ENCODE peak calls at places on chromosomes 4 and X, in four cellular contexts. One of them, this sample, is unnamed. For H3K4me1, the result is how much of the 10 kb centered on the place peaks cover.

GRCh38 chrX:3320471-3321046 is 25.9 kb downstream of the MXRA5 start:
- DNase-seq in esophagus squamous epithelium: no peak
- DNase-seq in neural progenitor cell: no peak
- DNase-seq in pancreas: no peak
- DNase-seq in this sample: no peak

GRCh38 chr4:134906404-134907023 is 704.9 kb upstream of the PABPC4L start:
- DNase-seq in neural progenitor cell: peak
- DNase-seq in esophagus squamous epithelium: no peak
- DNase-seq in pancreas: no peak
- DNase-seq in this sample: no peak

GRCh38 chrX:21972046-21972445 is 31.5 kb downstream of the SMS start:
- DNase-seq in neural progenitor cell: no peak
- DNase-seq in pancreas: no peak
- DNase-seq in esophagus squamous epithelium: no peak
- DNase-seq in this sample: no peak

GRCh38 chrX:153414838-153415552 is 3.7 kb downstream of the ZFP92 start:
- DNase-seq in esophagus squamous epithelium: no peak
- DNase-seq in neural progenitor cell: no peak
- DNase-seq in pancreas: no peak
- DNase-seq in this sample: no peak

GRCh38 chrX:138886769-138887168 is 175.3 kb upstream of the FGF13 start:
- DNase-seq in pancreas: no peak
- DNase-seq in neural progenitor cell: no peak
- DNase-seq in esophagus squamous epithelium: no peak
- DNase-seq in this sample: no peak

GRCh38 chr4:180665994-180666818 is 1577.0 kb upstream of the TENM3 start:
- DNase-seq in neural progenitor cell: peak
- DNase-seq in pancreas: no peak
- DNase-seq in esophagus squamous epithelium: no peak
- DNase-seq in this sample: no peak

GRCh38 chrX:13794417-13794816 is 22.5 kb downstream of the GPM6B start:
- DNase-seq in neural progenitor cell: no peak
- DNase-seq in pancreas: no peak
- DNase-seq in esophagus squamous epithelium: no peak
- DNase-seq in this sample: no peak

GRCh38 chr4:99468891-99469290 is 33.7 kb upstream of the ADH7 start:
- DNase-seq in esophagus squamous epithelium: no peak
- DNase-seq in neural progenitor cell: no peak
- DNase-seq in pancreas: no peak
- DNase-seq in this sample: no peak

GRCh38 chr4:12889054-12889453 is 595.1 kb downstream of the RAB28 start:
- DNase-seq in neural progenitor cell: no peak
- DNase-seq in pancreas: no peak
- DNase-seq in esophagus squamous epithelium: no peak
- DNase-seq in this sample: peak

GRCh38 chr4:87919951-87920350 is 55.6 kb upstream of the SPP1 start:
- DNase-seq in pancreas: no peak
- DNase-seq in esophagus squamous epithelium: no peak
- DNase-seq in neural progenitor cell: no peak
- DNase-seq in this sample: no peak

GRCh38 chrX:39729834-39730670 is 367.7 kb downstream of the BCOR start:
- DNase-seq in neural progenitor cell: peak
- DNase-seq in esophagus squamous epithelium: no peak
- DNase-seq in pancreas: no peak
- DNase-seq in this sample: no peak

GRCh38 chrX:19752043-19752442 is 135.4 kb downstream of the SH3KBP1 start:
- DNase-seq in neural progenitor cell: no peak
- DNase-seq in pancreas: no peak
- DNase-seq in esophagus squamous epithelium: no peak
- DNase-seq in this sample: no peak
- H3K4me1 ChIP-seq in neural progenitor cell: under half
- H3K4me1 ChIP-seq in pancreas: under half
- H3K4me1 ChIP-seq in esophagus squamous epithelium: under half
- H3K4me1 ChIP-seq in this sample: under half

GRCh38 chr4:110613710-110614109 is 9.2 kb downstream of the PITX2 start:
- DNase-seq in pancreas: no peak
- DNase-seq in esophagus squamous epithelium: no peak
- DNase-seq in neural progenitor cell: no peak
- DNase-seq in this sample: no peak
- H3K4me3 ChIP-seq in pancreas: no peak
- H3K4me3 ChIP-seq in esophagus squamous epithelium: no peak
- H3K4me3 ChIP-seq in neural progenitor cell: peak
- H3K4me3 ChIP-seq in this sample: no peak

DNA sequence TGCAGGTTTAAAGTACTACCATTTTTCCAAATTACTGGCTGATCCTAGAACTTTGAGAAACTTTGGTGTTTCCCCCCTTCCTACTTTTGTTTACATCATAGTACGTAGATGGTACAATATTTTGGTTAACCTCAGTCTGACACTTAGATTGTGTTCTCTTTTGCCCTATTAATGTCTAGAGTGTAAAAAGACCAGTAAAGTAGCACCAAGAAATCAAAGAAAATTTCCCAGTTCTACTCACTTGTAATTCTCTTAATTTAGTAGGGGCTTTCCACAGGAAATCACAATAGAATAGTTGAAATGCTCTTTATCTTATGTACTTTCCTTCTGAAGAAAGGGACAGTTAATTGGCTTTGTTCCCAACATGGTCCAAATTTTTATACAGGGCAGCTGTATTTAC is 51.6 kb downstream of the NFKB1 start:
- DNase-seq in esophagus squamous epithelium: no peak
- DNase-seq in neural progenitor cell: no peak
- DNase-seq in pancreas: no peak
- DNase-seq in this sample: no peak
- H3K4me1 ChIP-seq in esophagus squamous epithelium: under half
- H3K4me1 ChIP-seq in neural progenitor cell: under half
- H3K4me1 ChIP-seq in pancreas: under half
- H3K4me1 ChIP-seq in this sample: under half

DNA sequence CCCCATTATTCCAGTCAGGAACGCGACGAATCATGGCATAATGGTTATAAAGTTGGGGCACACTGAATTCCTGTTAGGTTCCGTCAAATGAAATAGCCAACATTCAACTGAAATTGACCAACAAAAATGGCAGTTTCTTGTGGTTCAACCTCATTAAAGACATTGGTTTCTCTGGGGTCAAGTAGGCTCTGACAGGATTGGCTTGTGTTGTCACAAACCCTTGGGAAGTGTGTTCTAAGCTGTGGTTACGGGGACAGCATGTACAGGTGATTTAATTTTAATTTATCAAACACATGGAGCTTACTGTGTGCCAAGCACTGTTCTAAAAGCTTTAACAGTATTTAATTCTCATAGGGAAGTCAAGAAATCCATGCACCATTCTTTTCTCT is 751 bp downstream of the XK start:
- DNase-seq in esophagus squamous epithelium: no peak
- DNase-seq in pancreas: no peak
- DNase-seq in neural progenitor cell: no peak
- DNase-seq in this sample: no peak
- H3K4me3 ChIP-seq in esophagus squamous epithelium: peak
- H3K4me3 ChIP-seq in pancreas: peak
- H3K4me3 ChIP-seq in neural progenitor cell: peak
- H3K4me3 ChIP-seq in this sample: peak

GRCh38 chr4:82786004-82786400 is 12.6 kb downstream of the SCD5 start:
- DNase-seq in pancreas: no peak
- DNase-seq in esophagus squamous epithelium: no peak
- DNase-seq in neural progenitor cell: peak
- DNase-seq in this sample: no peak

GRCh38 chr4:82780398-82781231 is 18.0 kb downstream of the SCD5 start:
- DNase-seq in pancreas: peak
- DNase-seq in esophagus squamous epithelium: no peak
- DNase-seq in neural progenitor cell: no peak
- DNase-seq in this sample: no peak

GRCh38 chr4:82784615-82785247 is 13.9 kb downstream of the SCD5 start:
- DNase-seq in esophagus squamous epithelium: no peak
- DNase-seq in neural progenitor cell: no peak
- DNase-seq in pancreas: no peak
- DNase-seq in this sample: no peak

GRCh38 chr4:82785248-82786003 is 13.2 kb downstream of the SCD5 start:
- DNase-seq in pancreas: no peak
- DNase-seq in esophagus squamous epithelium: no peak
- DNase-seq in neural progenitor cell: peak
- DNase-seq in this sample: no peak

GRCh38 chr4:82782626-82783025 is 16.0 kb downstream of the SCD5 start:
- DNase-seq in esophagus squamous epithelium: no peak
- DNase-seq in neural progenitor cell: no peak
- DNase-seq in pancreas: no peak
- DNase-seq in this sample: no peak
- H3K4me1 ChIP-seq in esophagus squamous epithelium: under half
- H3K4me1 ChIP-seq in neural progenitor cell: under half
- H3K4me1 ChIP-seq in pancreas: under half
- H3K4me1 ChIP-seq in this sample: under half

This sample was measured in thoracic aorta.